ENCODE peak calls at places on chromosome 3, in six cellular contexts. E, Y, G, V, X and U are unnamed samples.

GRCh38 chr3:4897765-4898453 is 81.3 kb upstream of the BHLHE40 start:
- DNase-seq in G (no peak), Y (no peak), V (no peak), E (no peak), X (no peak), U (no peak)

GRCh38 chr3:73610493-73610892 is 14.2 kb downstream of the PDZRN3 start:
- DNase-seq in V (no peak), E (no peak), X (no peak), Y (no peak), G (no peak), U (no peak)

GRCh38 chr3:184703657-184704056 is 8.2 kb downstream of the MAGEF1 start:
- DNase-seq in V (no peak), X (no peak), E (no peak), G (no peak), Y (no peak), U (no peak)

GRCh38 chr3:63582943-63583500 is 69.5 kb upstream of the SNTN start:
- DNase-seq in V (no peak), Y (no peak), G (no peak), E (no peak), X (no peak), U (no peak)

GRCh38 chr3:52742418-52743041 is 28.2 kb downstream of the NEK4 start:
- DNase-seq in X (no peak), Y (no peak), G (peak), V (no peak), E (no peak), U (peak)

GRCh38 chr3:174949523-174949922 is 90.4 kb downstream of the NAALADL2 start:
- DNase-seq in G (no peak), X (no peak), V (no peak), E (no peak), Y (peak), U (no peak)

GRCh38 chr3:126245811-126246727 is 65.7 kb upstream of the ALDH1L1 start:
- DNase-seq in G (no peak), V (peak), Y (peak), X (peak), E (peak), U (no peak)

GRCh38 chr3:152039887-152040286 is 166.4 kb downstream of the SUCNR1 start:
- DNase-seq in G (no peak), X (no peak), Y (no peak), E (no peak), V (no peak), U (no peak)

GRCh38 chr3:84881288-84881687 is 77.5 kb upstream of the CADM2 start:
- DNase-seq in E (no peak), V (no peak), G (no peak), X (no peak), Y (no peak), U (no peak)